ENCODE peak calls at places on chromosomes 7 and 10, in ten cellular contexts. F is esophagus squamous epithelium; T is activated CD4-positive, CD25-positive, alpha-beta regulatory T cell treated with anti-CD3 and anti-CD28 coated beads, Interleukin-2, amount 50 U/mL, for 72 hours; Y is transverse colon; Q is astrocyte of the cerebellum; J is GM13977; D is endothelial cell; P is SW480; B is posterior vena cava; U is stimulated activated CD4-positive, alpha-beta T cell treated with anti-CD3 and anti-CD28 coated beads, Interleukin-1b, Interleukin-23, amount 100 ng/mL, for 1 hour. C is an unnamed sample.

GRCh38 chr7:85851571-85852193 is 664.8 kb upstream of the SEMA3D start:
- DNase-seq in J (no peak), Q (peak; percentile 53), T (no peak), Y (no peak), B (no peak), U (no peak), F (no peak), P (peak; percentile 78), D (no peak), C (peak; percentile 23)

GRCh38 chr10:122085423-122085911 is 96.5 kb downstream of the TACC2 start:
- DNase-seq in Y (no peak), Q (no peak), J (no peak), T (no peak), D (no peak), F (no peak), U (no peak), B (no peak), P (no peak), C (no peak)

GRCh38 chr10:13102002-13102794 is 2.2 kb downstream of the OPTN start:
- DNase-seq in U (no peak), P (no peak), J (peak; percentile 28), T (no peak), D (no peak), F (no peak), Y (no peak), B (no peak), Q (no peak), C (no peak)

GRCh38 chr7:78178319-78178718 is 379.7 kb downstream of the PHTF2 start:
- DNase-seq in F (no peak), Q (no peak), B (no peak), D (no peak), U (no peak), P (no peak), J (no peak), Y (no peak), T (no peak), C (no peak)

GRCh38 chr7:101265622-101266516 is 21.0 kb upstream of the FIS1 start:
- DNase-seq in Q (no peak), P (no peak), Y (no peak), D (no peak), B (no peak), T (no peak), F (no peak), J (no peak), U (no peak), C (no peak)

GRCh38 chr7:144738708-144739314 is 97.0 kb downstream of the TPK1 start:
- DNase-seq in P (peak; percentile 47), Q (no peak), D (no peak), T (no peak), B (no peak), J (peak; percentile 7), U (no peak), F (no peak), Y (no peak), C (no peak)

GRCh38 chr7:29840701-29841100 is 34.4 kb downstream of the WIPF3 start:
- DNase-seq in F (no peak), Y (no peak), Q (no peak), T (no peak), B (no peak), U (no peak), P (no peak), D (no peak), J (no peak), C (no peak)

GRCh38 chr10:133461841-133462240 is 8.1 kb downstream of the SCART1 start:
- DNase-seq in F (no peak), T (no peak), D (no peak), Y (no peak), J (no peak), U (no peak), P (no peak), Q (no peak), B (no peak), C (no peak)

GRCh38 chr10:43140414-43140813 is 2.2 kb downstream of the CSGALNACT2 start:
- DNase-seq in J (peak; percentile 77), T (no peak), P (no peak), Y (no peak), F (no peak), D (no peak), Q (peak; percentile 39), U (no peak), B (no peak), C (peak; percentile 62)

GRCh38 chr10:79054203-79055099 is 14.3 kb upstream of the ZMIZ1 start:
- DNase-seq in B (peak; percentile 79), Q (no peak), U (no peak), T (no peak), Y (peak; percentile 73), D (no peak), F (no peak), P (no peak), J (no peak), C (no peak)